ENCODE peak calls at places on chromosomes 6 and 20, in four cellular contexts. R is heart right ventricle; A is activated effector memory CD4-positive, alpha-beta T cell treated with anti-CD3 and anti-CD28 coated beads, Interleukin-2, amount 50 U/mL, for 16 hours; V is brain microvascular endothelial cell. U is an unnamed sample.

GRCh38 chr6:2124260-2124709 is 121.1 kb downstream of the GMDS start:
- DNase-seq in V (no peak), R (peak), A (no peak), U (no peak)

GRCh38 chr6:117505337-117505736 is 22.9 kb downstream of the DCBLD1 start:
- DNase-seq in R (no peak), V (no peak), A (no peak), U (no peak)

GRCh38 chr20:42749548-42749947 is 440.2 kb downstream of the PTPRT start:
- DNase-seq in R (no peak), A (no peak), V (no peak), U (no peak)

GRCh38 chr6:83885984-83886383 is 26.5 kb downstream of the CYB5R4 start:
- DNase-seq in V (no peak), R (no peak), A (no peak), U (no peak)

GRCh38 chr6:39897699-39898098 is 36.6 kb downstream of the MOCS1 start:
- DNase-seq in A (no peak), V (no peak), R (no peak), U (no peak)

GRCh38 chr6:143059616-143060353 is 904 bp upstream of the AIG1 start:
- DNase-seq in R (no peak), A (peak), V (peak), U (no peak)

GRCh38 chr6:42692151-42692911 is 30.1 kb downstream of the PRPH2 start:
- DNase-seq in V (peak), R (no peak), A (no peak), U (no peak)

GRCh38 chr20:6074145-6074561 is 20.3 kb upstream of the LRRN4 start:
- DNase-seq in V (no peak), R (peak), A (no peak), U (no peak)

GRCh38 chr20:47785321-47785899 is at the start of gene SULF2:
- DNase-seq in A (no peak), R (peak), V (no peak), U (peak)

GRCh38 chr20:51050636-51051035 is 27.7 kb upstream of the KCNG1 start:
- DNase-seq in A (no peak), V (no peak), R (no peak), U (no peak)

GRCh38 chr6:6614965-6615304 is 26.4 kb downstream of the LY86 start:
- DNase-seq in V (no peak), R (no peak), A (no peak), U (no peak)

GRCh38 chr20:51767867-51768758 is at the start of gene ATP9A:
- DNase-seq in A (no peak), V (no peak), R (peak), U (no peak)

GRCh38 chr6:100796049-100796823 is 84.9 kb downstream of the ASCC3 start:
- DNase-seq in R (no peak), V (no peak), A (no peak), U (peak)

GRCh38 chr6:101391772-101392560 is 1.5 kb upstream of the GRIK2 start:
- DNase-seq in R (no peak), A (no peak), V (no peak), U (no peak)

GRCh38 chr6:169782966-169783760 is 31.7 kb downstream of the ERMARD start:
- DNase-seq in V (no peak), R (no peak), A (peak), U (no peak)

GRCh38 chr6:43491750-43492661 is 14.6 kb downstream of the TJAP1 start:
- DNase-seq in A (no peak), R (peak), V (peak), U (no peak)

GRCh38 chr6:45880139-45880538 is 135.5 kb downstream of the CLIC5 start:
- DNase-seq in R (no peak), V (no peak), A (no peak), U (no peak)

GRCh38 chr6:152399409-152399808 is 237.8 kb downstream of the SYNE1 start:
- DNase-seq in R (no peak), A (no peak), V (no peak), U (no peak)

GRCh38 chr6:33672808-33673207 is 38.7 kb downstream of the UQCC2 start:
- DNase-seq in R (peak), V (peak), A (no peak), U (no peak)

U was measured in B cell.